ENCODE peak calls at places on chromosomes 13 and 19, in five cellular contexts. X is adrenal gland, T is breast epithelium, C is left ventricle myocardium inferior, K is tibial artery. D is an unnamed sample.

GRCh38 chr13:20093946-20094345 is 66.9 kb downstream of the GJA3 start:
- DNase-seq in X (no peak), T (no peak), C (no peak), K (no peak), D (no peak)

GRCh38 chr13:98975822-98976261 is 2.0 kb downstream of the DOCK9 start:
- DNase-seq in X (no peak), T (no peak), C (no peak), K (no peak), D (no peak)

GRCh38 chr13:22018297-22019210 is 347.7 kb downstream of the FGF9 start:
- DNase-seq in X (no peak), T (no peak), C (no peak), K (no peak), D (no peak)

GRCh38 chr13:42333613-42334328 is 61.8 kb downstream of the AKAP11 start:
- DNase-seq in X (no peak), T (no peak), C (no peak), K (no peak), D (no peak)

GRCh38 chr13:29817604-29818378 is 32.6 kb downstream of the UBL3 start:
- DNase-seq in X (no peak), T (no peak), C (no peak), K (no peak), D (no peak)

GRCh38 chr19:1400281-1401137 is 833 bp downstream of the GAMT start:
- DNase-seq in X (peak; percentile 82), T (no peak), C (peak; percentile 71), K (peak; percentile 84), D (no peak)

GRCh38 chr13:89897681-89898080 is 1449.8 kb upstream of the MIR17HG start:
- DNase-seq in X (no peak), T (no peak), C (no peak), K (no peak), D (no peak)

GRCh38 chr19:6047741-6048231 is 62.5 kb downstream of the RFX2 start:
- DNase-seq in X (no peak), T (peak; percentile 48), C (no peak), K (peak; percentile 59), D (no peak)

GRCh38 chr13:113897966-113898365 is 34.1 kb upstream of the GAS6 start:
- DNase-seq in X (no peak), T (no peak), C (no peak), K (no peak), D (no peak)

GRCh38 chr19:5194641-5195040 is 146.0 kb downstream of the PTPRS start:
- DNase-seq in X (no peak), T (no peak), C (no peak), K (no peak), D (no peak)

GRCh38 chr13:30816733-30817132 is 81.4 kb downstream of the ALOX5AP start:
- DNase-seq in X (no peak), T (no peak), C (no peak), K (no peak), D (no peak)

GRCh38 chr13:100658363-100658762 is 16.2 kb downstream of the TMTC4 start:
- DNase-seq in X (no peak), T (no peak), C (no peak), K (no peak), D (no peak)

GRCh38 chr19:17648097-17648660 is 40.0 kb downstream of the UNC13A start:
- DNase-seq in X (no peak), T (no peak), C (no peak), K (no peak), D (no peak)

GRCh38 chr13:40345654-40346372 is 320.6 kb downstream of the FOXO1 start:
- DNase-seq in X (no peak), T (no peak), C (no peak), K (no peak), D (no peak)

GRCh38 chr13:93355094-93355493 is 128.5 kb downstream of the GPC6 start:
- DNase-seq in X (no peak), T (no peak), C (no peak), K (no peak), D (no peak)

GRCh38 chr19:18386543-18387251 is 739 bp downstream of the GDF15 start:
- DNase-seq in X (no peak), T (no peak), C (no peak), K (no peak), D (no peak)

GRCh38 chr19:39333507-39333906 is 2.3 kb downstream of the GMFG start:
- DNase-seq in X (no peak), T (no peak), C (no peak), K (no peak), D (no peak)

GRCh38 chr13:44648392-44649117 is 72.4 kb upstream of the TSC22D1 start:
- DNase-seq in X (no peak), T (no peak), C (no peak), K (no peak), D (no peak)

GRCh38 chr19:39390460-39390758 is 497 bp downstream of the PAF1 start:
- DNase-seq in X (peak; percentile 64), T (peak; percentile 74), C (no peak), K (no peak), D (no peak)

GRCh38 chr13:45167611-45168554 is 33.0 kb downstream of the KCTD4 start:
- DNase-seq in X (peak; percentile 21), T (peak; percentile 57), C (peak; percentile 37), K (no peak), D (no peak)

GRCh38 chr13:102680842-102681725 is 13.8 kb downstream of the METTL21C start:
- DNase-seq in X (no peak), T (no peak), C (no peak), K (no peak), D (no peak)

GRCh38 chr19:15595069-15595468 is 19.9 kb upstream of the CYP4F8 start:
- DNase-seq in X (no peak), T (no peak), C (no peak), K (no peak), D (peak; percentile 21)

GRCh38 chr19:29675650-29676186 is 10.5 kb downstream of the PLEKHF1 start:
- DNase-seq in X (no peak), T (no peak), C (no peak), K (peak; percentile 48), D (no peak)

GRCh38 chr19:31350693-31351211 is 1.5 kb upstream of the TSHZ3 start:
- DNase-seq in X (peak; percentile 36), T (no peak), C (peak; percentile 68), K (peak; percentile 78), D (no peak)

GRCh38 chr19:10315335-10316214 is at the start of gene FDX2:
- DNase-seq in X (peak; percentile 87), T (peak; percentile 82), C (peak; percentile 90), K (peak; percentile 88), D (no peak)

GRCh38 chr13:88704600-88705275 is 1033.6 kb downstream of the SLITRK5 start:
- DNase-seq in X (no peak), T (no peak), C (no peak), K (no peak), D (no peak)

GRCh38 chr19:55704494-55705245 is 29.6 kb downstream of the EPN1 start:
- DNase-seq in X (no peak), T (no peak), C (no peak), K (peak; percentile 24), D (no peak)

GRCh38 chr19:39870171-39870971 is 24.2 kb upstream of the FBL start:
- DNase-seq in X (no peak), T (no peak), C (no peak), K (no peak), D (no peak)

GRCh38 chr19:7645159-7645558 is 8.2 kb downstream of the STXBP2 start:
- DNase-seq in X (no peak), T (no peak), C (no peak), K (no peak), D (no peak)
- H3K27ac ChIP-seq in X (no peak overlapping the region), T (no peak overlapping the region), C (no peak overlapping the region), K (no peak overlapping the region), D (no peak overlapping the region)

DNA sequence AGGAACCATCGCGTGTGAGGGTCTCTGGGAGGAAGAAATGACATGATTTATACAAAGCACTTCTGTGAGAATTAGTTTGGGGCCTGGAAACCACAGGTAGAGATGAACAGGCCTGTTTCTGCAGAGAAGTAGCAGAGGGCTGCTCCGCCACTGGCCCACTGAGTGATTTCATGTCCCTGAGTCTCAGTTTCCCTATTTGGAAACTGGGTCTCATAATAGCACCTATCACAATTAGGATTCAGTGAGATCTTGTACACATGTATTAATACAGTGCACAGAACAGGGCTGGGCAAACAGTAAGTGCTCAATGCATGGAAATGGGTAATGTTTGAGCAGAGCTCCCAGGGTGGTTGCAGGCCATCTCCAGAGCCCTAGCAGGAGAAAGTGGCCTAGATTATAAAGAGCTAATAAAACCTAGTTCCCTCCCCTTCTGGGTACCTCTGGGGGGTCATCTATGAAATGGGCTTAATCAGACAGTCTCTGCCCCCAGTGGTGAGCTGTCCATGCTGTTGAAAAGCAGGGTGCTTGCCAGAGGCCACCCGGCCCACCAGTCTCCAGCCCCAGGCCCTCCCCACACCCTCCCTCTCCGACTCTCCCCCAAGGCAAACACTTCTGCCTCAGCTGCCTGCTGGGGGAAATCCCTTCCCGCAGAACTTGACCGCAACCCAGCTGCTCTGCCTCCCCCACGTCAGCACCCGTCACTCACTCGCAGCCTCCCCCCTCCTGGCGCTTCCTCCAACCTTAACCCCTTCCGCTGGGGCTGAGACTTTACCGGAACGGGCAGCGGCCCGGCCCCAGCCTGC is 4.5 kb downstream of the BCL3 start:
- DNase-seq in X (peak; percentile 92), T (peak; percentile 86), C (peak; percentile 90), K (peak; percentile 93), D (peak; percentile 92)
- TF ChIP-seq CTCF in X (no peak), T (no peak), C (peak; percentile 29), K (no peak), D (no peak)

GRCh38 chr19:2524840-2525723 is 49.2 kb downstream of the GADD45B start:
- DNase-seq in X (peak; percentile 64), T (peak; percentile 63), C (peak; percentile 42), K (peak; percentile 93), D (no peak)
- H3K4me3 ChIP-seq in X (no peak overlapping the region), T (peak overlapping the region; percentile 7), C (peak overlapping the region; percentile 44), K (peak overlapping the region; percentile 36), D (peak overlapping the region; percentile 64)

GRCh38 chr13:33349314-33349995 is 63.9 kb upstream of the STARD13 start:
- DNase-seq in X (peak; percentile 28), T (no peak), C (peak; percentile 28), K (peak; percentile 74), D (peak; percentile 76)

GRCh38 chr13:33348366-33348765 is 62.8 kb upstream of the STARD13 start:
- DNase-seq in X (no peak), T (no peak), C (no peak), K (no peak), D (no peak)

GRCh38 chr13:33351324-33351723 is 65.8 kb upstream of the STARD13 start:
- DNase-seq in X (no peak), T (no peak), C (no peak), K (no peak), D (no peak)

GRCh38 chr13:33352023-33352422 is 66.5 kb upstream of the STARD13 start:
- DNase-seq in X (no peak), T (no peak), C (no peak), K (no peak), D (no peak)

DNA sequence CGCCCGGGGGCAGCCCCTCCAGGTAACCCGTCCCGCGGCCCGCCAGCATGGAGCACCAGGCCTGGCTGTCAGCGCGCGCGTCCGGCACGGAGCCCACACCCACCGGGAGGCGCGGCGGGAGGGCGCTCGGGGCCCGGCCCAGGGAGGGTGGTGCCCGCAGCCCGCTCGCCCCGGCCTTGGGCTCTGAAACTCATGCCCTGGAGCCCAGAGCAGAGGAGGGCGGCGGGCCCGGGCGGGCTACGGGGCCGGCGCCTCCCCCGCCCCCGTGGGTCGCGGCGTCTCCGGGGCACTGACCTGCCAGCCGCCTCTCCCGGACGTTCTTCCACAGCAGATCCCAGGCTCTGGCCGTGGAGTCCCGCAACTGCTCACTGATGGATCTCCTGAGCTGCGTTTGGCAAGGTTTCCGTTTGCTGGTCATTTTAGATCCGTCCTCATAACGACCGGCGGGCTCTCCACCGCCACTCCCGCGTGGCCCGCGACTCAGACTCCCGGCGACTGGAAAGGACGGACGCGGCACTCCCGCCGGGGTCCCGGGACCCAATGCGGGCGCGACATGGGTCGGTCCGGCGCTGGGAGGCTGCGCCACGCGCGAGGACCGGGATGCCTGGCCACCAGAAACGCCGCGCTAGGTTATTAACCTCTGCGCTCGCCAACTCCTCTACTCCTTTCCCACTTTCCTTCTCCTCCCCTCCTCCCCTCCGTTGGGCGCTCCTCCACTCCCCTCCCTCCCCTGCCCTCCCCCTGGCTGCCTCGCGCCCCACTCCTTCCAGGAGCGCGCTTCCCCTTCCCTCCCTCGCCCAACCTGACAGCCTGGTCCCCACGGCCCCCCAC is 64.7 kb upstream of the STARD13 start:
- DNase-seq in X (peak; percentile 70), T (peak; percentile 61), C (peak; percentile 65), K (peak; percentile 82), D (peak; percentile 85)
- H3K27ac ChIP-seq in X (peak overlapping the region; percentile 74), T (peak overlapping the region; percentile 78), C (peak overlapping the region; percentile 89), K (peak overlapping the region; percentile 91), D (peak overlapping the region; percentile 95)